ENCODE peak calls at places on chromosomes 2 and 18, in four cellular contexts. G is HepG2, V is A549, A is H1. Q is an unnamed sample.

GRCh38 chr18:32711862-32712261 is 61.0 kb downstream of the KLHL14 start:
- DNase-seq in G (no peak), V (no peak), A (no peak), Q (no peak)

GRCh38 chr2:25372405-25373268 is 30.9 kb upstream of the DNMT3A start:
- DNase-seq in G (no peak), V (no peak), A (no peak), Q (no peak)

GRCh38 chr2:165238295-165238694 is 919 bp upstream of the SCN2A start:
- DNase-seq in G (no peak), V (no peak), A (no peak), Q (peak)

GRCh38 chr2:150280255-150280654 is 207.2 kb downstream of the RND3 start:
- DNase-seq in G (no peak), V (no peak), A (no peak), Q (no peak)

GRCh38 chr2:48397846-48398245 is 132.1 kb upstream of the STON1 start:
- DNase-seq in G (no peak), V (no peak), A (no peak), Q (no peak)

GRCh38 chr2:175251425-175252041 is 70.0 kb upstream of the ATP5MC3 start:
- DNase-seq in G (peak), V (peak), A (no peak), Q (peak)

GRCh38 chr2:60456115-60456770 is 97.2 kb downstream of the BCL11A start:
- DNase-seq in G (peak), V (no peak), A (no peak), Q (no peak)

GRCh38 chr2:38037757-38038615 is 38.0 kb downstream of the CYP1B1 start:
- DNase-seq in G (no peak), V (no peak), A (peak), Q (no peak)

GRCh38 chr18:13266208-13267100 is 47.9 kb downstream of the LDLRAD4 start:
- DNase-seq in G (no peak), V (no peak), A (no peak), Q (no peak)

GRCh38 chr18:79954791-79955190 is 3.3 kb upstream of the SLC66A2 start:
- DNase-seq in G (no peak), V (no peak), A (no peak), Q (no peak)

GRCh38 chr18:79534356-79534755 is 138.6 kb downstream of the NFATC1 start:
- DNase-seq in G (no peak), V (no peak), A (no peak), Q (no peak)

GRCh38 chr2:85745619-85746018 is 8.2 kb upstream of the ATOH8 start:
- DNase-seq in G (no peak), V (no peak), A (no peak), Q (no peak)

GRCh38 chr2:85746313-85747004 is 7.3 kb upstream of the ATOH8 start:
- DNase-seq in G (no peak), V (no peak), A (no peak), Q (no peak)

GRCh38 chr2:85743304-85743978 is 10.3 kb upstream of the ATOH8 start:
- DNase-seq in G (no peak), V (peak), A (no peak), Q (no peak)

GRCh38 chr2:85744055-85744454 is 9.7 kb upstream of the ATOH8 start:
- DNase-seq in G (no peak), V (no peak), A (no peak), Q (no peak)

DNA sequence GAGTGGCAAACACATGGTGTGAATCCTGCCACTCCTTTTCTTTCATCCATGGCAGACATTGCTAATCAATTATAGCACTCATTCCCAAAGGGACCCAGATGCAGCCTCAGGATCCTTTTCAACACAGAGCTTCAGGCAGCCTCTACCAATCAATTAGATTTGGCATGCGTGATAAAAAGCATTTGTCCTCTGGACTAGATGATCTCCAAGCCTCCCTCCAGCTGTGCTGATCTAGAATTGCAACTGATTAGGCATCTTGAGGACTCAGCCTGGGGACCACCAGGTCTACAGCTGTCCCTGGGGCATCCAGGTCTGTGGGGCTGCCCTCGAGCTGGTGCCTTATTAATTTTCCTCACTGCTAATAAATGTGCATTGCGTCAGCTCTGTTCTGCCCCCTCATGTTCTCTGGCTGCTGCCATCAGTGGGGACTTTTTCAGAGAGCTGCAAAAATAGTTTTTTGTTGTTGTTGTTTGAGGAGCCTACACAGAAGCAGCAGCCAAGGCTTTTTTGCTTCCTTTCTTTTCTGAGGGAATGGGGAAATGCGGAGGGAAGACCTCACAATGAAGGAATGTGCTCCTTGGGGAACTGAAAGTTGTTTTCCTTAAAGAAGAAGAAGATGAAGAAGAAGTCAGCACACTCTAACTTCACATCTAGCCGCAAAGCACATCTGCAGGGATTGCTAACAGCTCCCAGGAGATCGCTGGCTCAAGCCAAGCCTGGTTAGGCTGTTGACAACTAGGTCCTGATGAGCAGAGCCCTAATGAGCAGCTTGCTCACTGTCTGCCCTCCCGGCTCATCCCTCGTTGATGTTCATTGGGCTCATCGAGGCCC is 8.8 kb upstream of the ATOH8 start:
- DNase-seq in G (no peak), V (no peak), A (no peak), Q (no peak)
- TF ChIP-seq PHF8 in G (no peak), V (no peak), A (no peak), Q (no peak)

GRCh38 chr2:39120521-39120770 is 405 bp downstream of the SOS1 start:
- DNase-seq in G (no peak), V (no peak), A (no peak), Q (peak)

GRCh38 chr2:39118786-39119499 is 1.9 kb downstream of the SOS1 start:
- DNase-seq in G (no peak), V (no peak), A (no peak), Q (no peak)

GRCh38 chr2:39121523-39122063 is 742 bp upstream of the SOS1 start:
- DNase-seq in G (no peak), V (no peak), A (no peak), Q (no peak)

GRCh38 chr2:39120771-39121522 is at the start of gene SOS1:
- DNase-seq in G (peak), V (peak), A (peak), Q (peak)

DNA sequence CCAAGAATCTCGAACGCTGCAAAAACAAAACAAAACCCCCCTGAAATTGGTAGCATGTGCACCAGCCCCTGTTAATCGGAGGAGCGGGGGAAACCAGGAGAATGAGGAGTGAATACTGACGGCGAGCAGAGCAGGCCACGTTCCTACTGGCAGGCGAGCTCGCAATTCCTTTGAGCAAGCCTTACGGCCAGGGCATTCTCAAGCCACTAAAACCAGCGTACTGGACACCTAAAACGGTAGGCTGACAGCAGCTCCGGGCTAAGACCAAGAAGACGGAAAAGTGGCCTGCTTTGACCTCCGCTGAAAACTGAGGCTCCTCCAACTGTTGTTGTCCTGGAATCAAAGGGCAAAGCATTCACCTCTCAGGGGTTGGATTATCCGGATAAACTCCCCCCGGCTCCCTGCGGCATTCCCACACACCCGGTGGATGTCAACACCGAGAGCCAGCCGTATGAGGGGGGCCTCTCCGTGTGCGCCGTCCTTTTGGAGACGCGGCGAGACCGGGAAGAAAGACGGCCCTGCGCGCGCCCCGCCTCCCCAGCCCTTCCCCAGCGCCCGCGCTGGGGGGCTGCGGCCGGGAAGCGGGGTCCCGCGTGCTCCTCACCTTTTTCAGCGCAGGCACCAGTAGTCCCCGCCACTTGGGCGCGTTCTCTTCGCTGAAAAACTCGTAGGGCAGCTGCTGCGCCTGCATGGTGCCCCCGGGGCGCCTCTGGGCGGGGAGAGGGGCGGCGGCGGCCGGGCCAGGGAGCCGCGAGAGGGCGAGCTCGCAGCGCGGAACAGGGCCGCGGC is 925 bp downstream of the SOS1 start:
- DNase-seq in G (peak), V (peak), A (peak), Q (peak)
- TF ChIP-seq PHF8 in G (no peak), V (peak), A (peak), Q (no peak)

DNA sequence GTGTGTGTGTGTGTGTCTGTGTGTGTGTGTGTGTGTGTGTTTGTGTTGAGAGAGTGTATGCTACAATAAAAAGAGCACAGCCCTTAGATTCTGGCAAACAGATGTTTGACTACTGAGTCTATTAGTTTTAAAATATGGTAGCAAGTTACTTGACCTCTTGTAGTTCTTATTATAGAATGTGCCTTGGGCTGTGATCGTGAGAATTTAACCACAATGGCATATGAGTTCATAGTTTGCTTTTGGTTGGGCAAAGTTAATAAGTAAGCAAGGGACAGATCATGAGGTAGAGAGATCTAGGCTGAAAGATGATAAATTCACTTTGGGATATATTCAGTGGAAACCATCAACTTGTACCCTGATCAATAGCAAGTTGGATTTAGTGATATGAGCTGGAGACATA is 334.3 kb upstream of the VWC2L start:
- DNase-seq in G (no peak), V (peak), A (no peak), Q (no peak)
- TF ChIP-seq PHF8 in G (no peak), V (no peak), A (no peak), Q (no peak)

DNA sequence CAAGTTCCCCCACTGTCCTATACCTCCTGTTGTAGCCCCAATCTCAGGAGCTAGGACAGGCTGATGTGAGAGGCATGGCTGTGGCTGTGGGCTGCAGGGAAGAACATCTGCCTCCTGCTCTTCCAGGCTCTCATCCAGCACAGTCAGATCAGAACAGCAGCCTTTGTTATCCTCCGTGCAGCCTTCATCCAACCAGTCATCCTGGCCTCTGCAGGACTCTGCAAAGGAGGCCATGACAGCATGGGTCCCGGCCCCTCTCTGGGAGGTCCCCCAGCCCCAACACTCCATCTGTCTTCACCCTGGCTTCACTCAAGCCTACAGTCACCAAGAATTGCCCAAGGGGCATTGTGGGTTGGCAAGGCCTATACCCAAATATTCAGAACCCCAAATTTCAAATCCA is 223.2 kb upstream of the COPS8 start:
- DNase-seq in G (no peak), V (no peak), A (peak), Q (no peak)
- TF ChIP-seq PHF8 in G (no peak), V (no peak), A (no peak), Q (no peak)

GRCh38 chr2:161163438-161163837 is 3.2 kb downstream of the TANK start:
- DNase-seq in G (no peak), V (no peak), A (no peak), Q (no peak)

GRCh38 chr2:161166538-161167409 is 6.5 kb downstream of the TANK start:
- DNase-seq in G (peak), V (no peak), A (no peak), Q (no peak)

GRCh38 chr2:161169335-161169734 is 9.1 kb downstream of the TANK start:
- DNase-seq in G (no peak), V (no peak), A (no peak), Q (no peak)

GRCh38 chr2:161165266-161165665 is 5.0 kb downstream of the TANK start:
- DNase-seq in G (no peak), V (no peak), A (no peak), Q (no peak)

DNA sequence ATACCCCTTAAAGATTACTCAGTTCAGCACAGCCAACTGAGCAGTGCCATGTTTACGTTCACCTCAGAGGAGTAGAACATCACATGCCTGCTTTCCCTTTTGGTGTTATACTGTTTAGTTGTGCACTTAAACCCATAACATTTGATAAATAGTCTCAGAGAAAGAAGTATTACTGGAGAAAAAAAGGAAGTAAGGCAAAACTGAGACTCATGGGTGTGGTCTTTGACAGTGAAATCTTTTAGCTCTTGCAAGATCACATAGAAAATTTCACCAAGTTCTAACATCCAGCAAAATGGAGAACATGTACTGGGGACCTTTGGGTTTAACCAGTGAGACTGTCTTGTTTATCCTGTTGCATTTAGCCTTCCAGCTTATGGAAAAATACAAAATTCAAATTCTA is 5.6 kb downstream of the TANK start:
- DNase-seq in G (no peak), V (no peak), A (no peak), Q (no peak)
- TF ChIP-seq PHF8 in G (no peak), V (no peak), A (no peak), Q (no peak)

Q was measured in K562.